ENCODE peak calls at places on chromosome 17, in nine cellular contexts. Z is LHCN-M2; O is activated gamma-delta T cell; R is activated CD4-positive, alpha-beta T cell treated with anti-CD3 and anti-CD28 coated beads, Interleukin-2, amount 10 ng/mL, durations not matched to agents 7 days and 5 days; D is NCI-H460; V is hepatic stellate cell; I is CD8-positive, alpha-beta memory T cell; J is upper lobe of right lung; N is C1 segment of cervical spinal cord. X is an unnamed sample.

GRCh38 chr17:8150194-8151119 is 1.7 kb downstream of the PER1 start:
- DNase-seq in R (no peak), I (peak), D (no peak), Z (peak), J (peak), O (no peak), N (no peak), V (no peak), X (peak)

GRCh38 chr17:78933959-78934568 is 8.9 kb upstream of the TIMP2 start:
- DNase-seq in V (peak), D (peak), O (no peak), I (no peak), R (no peak), J (peak), Z (peak), N (peak), X (peak)

GRCh38 chr17:56891751-56892150 is 22.1 kb downstream of the TRIM25 start:
- DNase-seq in N (no peak), V (no peak), Z (no peak), J (peak), R (peak), I (peak), D (no peak), O (peak), X (no peak)

GRCh38 chr17:17758443-17758842 is 77.2 kb downstream of the RAI1 start:
- DNase-seq in V (no peak), D (no peak), O (no peak), J (no peak), I (no peak), N (no peak), Z (no peak), R (no peak), X (no peak)

GRCh38 chr17:48612854-48613691 is 2.0 kb downstream of the HOXB8 start:
- DNase-seq in D (no peak), N (no peak), R (peak), I (no peak), V (peak), Z (peak), O (no peak), J (no peak), X (peak)

GRCh38 chr17:38919316-38920078 is 5.9 kb upstream of the LASP1NB start:
- DNase-seq in V (no peak), D (no peak), O (no peak), I (no peak), R (no peak), Z (no peak), J (peak), N (no peak), X (no peak)

GRCh38 chr17:69761011-69761410 is 314.0 kb upstream of the KCNJ16 start:
- DNase-seq in Z (no peak), O (no peak), I (no peak), N (no peak), D (no peak), R (no peak), J (no peak), V (no peak), X (no peak)

GRCh38 chr17:79968116-79968515 is 67.6 kb downstream of the TBC1D16 start:
- DNase-seq in J (peak), I (no peak), O (no peak), D (no peak), Z (no peak), N (no peak), V (no peak), R (no peak), X (no peak)

GRCh38 chr17:40325156-40326013 is 16.4 kb downstream of the RARA start:
- DNase-seq in O (no peak), V (no peak), N (no peak), R (peak), D (no peak), I (peak), Z (no peak), J (no peak), X (no peak)

GRCh38 chr17:41844971-41845370 is 7.3 kb downstream of the KLHL10 start:
- DNase-seq in D (no peak), Z (no peak), I (no peak), J (no peak), O (no peak), N (no peak), R (no peak), V (no peak), X (no peak)

GRCh38 chr17:37828313-37829124 is 83.7 kb upstream of the HNF1B start:
- DNase-seq in Z (no peak), I (no peak), O (no peak), V (no peak), D (peak), N (no peak), J (no peak), R (no peak), X (no peak)

GRCh38 chr17:59415397-59415796 is 83.9 kb downstream of the YPEL2 start:
- DNase-seq in J (no peak), Z (no peak), V (no peak), D (no peak), N (no peak), I (no peak), R (no peak), O (no peak), X (no peak)

GRCh38 chr17:72305964-72306551 is 185.2 kb downstream of the SOX9 start:
- DNase-seq in N (no peak), O (no peak), I (no peak), D (no peak), R (no peak), Z (peak), J (no peak), V (no peak), X (no peak)

GRCh38 chr17:39626671-39627169 is at the start of gene PPP1R1B:
- DNase-seq in O (no peak), V (no peak), J (no peak), Z (no peak), R (no peak), I (no peak), D (no peak), N (no peak), X (no peak)

GRCh38 chr17:50172130-50172529 is 6.3 kb downstream of the SGCA start:
- DNase-seq in J (no peak), D (no peak), R (no peak), O (no peak), I (no peak), V (no peak), Z (no peak), N (no peak), X (no peak)

GRCh38 chr17:43334744-43335400 is 63.9 kb upstream of the ARL4D start:
- DNase-seq in R (no peak), I (no peak), D (no peak), N (no peak), J (no peak), Z (no peak), O (no peak), V (no peak), X (no peak)

GRCh38 chr17:37791434-37791833 is 46.6 kb upstream of the HNF1B start:
- DNase-seq in V (no peak), Z (peak), I (peak), O (no peak), N (no peak), J (no peak), D (peak), R (peak), X (peak)

GRCh38 chr17:17739388-17740066 is 58.3 kb downstream of the RAI1 start:
- DNase-seq in J (no peak), Z (peak), D (no peak), R (no peak), O (no peak), V (peak), N (peak), I (no peak), X (peak)

GRCh38 chr17:73401911-73402310 is 90.1 kb upstream of the CDC42EP4 start:
- DNase-seq in N (no peak), J (no peak), I (no peak), Z (no peak), R (peak), O (no peak), D (no peak), V (peak), X (no peak)

GRCh38 chr17:62111562-62112180 is 46.6 kb upstream of the MED13 start:
- DNase-seq in D (no peak), O (no peak), I (no peak), V (no peak), Z (no peak), N (no peak), J (no peak), R (no peak), X (no peak)

GRCh38 chr17:78884148-78884870 is 18.7 kb downstream of the CEP295NL start:
- DNase-seq in I (no peak), J (no peak), Z (peak), O (no peak), N (peak), R (no peak), D (no peak), V (peak), X (peak)

GRCh38 chr17:27540300-27541105 is 84.3 kb downstream of the KSR1 start:
- DNase-seq in I (no peak), D (peak), Z (peak), O (no peak), J (peak), N (peak), R (no peak), V (peak), X (peak)

GRCh38 chr17:7184091-7184488 is 4.9 kb upstream of the ASGR1 start:
- DNase-seq in N (no peak), O (no peak), Z (no peak), D (no peak), R (no peak), I (no peak), J (peak), V (no peak), X (peak)

GRCh38 chr17:74513987-74514631 is 17.2 kb downstream of the CD300LB start:
- DNase-seq in R (peak), N (no peak), V (no peak), J (no peak), I (peak), O (no peak), D (peak), Z (peak), X (peak)

GRCh38 chr17:82787081-82787848 is 35.4 kb downstream of the TBCD start:
- DNase-seq in N (no peak), D (no peak), J (no peak), O (no peak), Z (no peak), R (no peak), I (no peak), V (no peak), X (no peak)

GRCh38 chr17:72244494-72244893 is 123.7 kb downstream of the SOX9 start:
- DNase-seq in I (no peak), D (no peak), V (no peak), Z (peak), J (no peak), O (no peak), R (no peak), N (no peak), X (no peak)

GRCh38 chr17:73531171-73531570 is 113.1 kb downstream of the SDK2 start:
- DNase-seq in I (no peak), Z (no peak), D (no peak), V (no peak), O (no peak), R (no peak), J (no peak), N (no peak), X (no peak)

GRCh38 chr17:1997587-1998425 is 27.3 kb downstream of the RTN4RL1 start:
- DNase-seq in I (no peak), O (no peak), R (no peak), N (no peak), J (peak), V (no peak), Z (no peak), D (no peak), X (no peak)

GRCh38 chr17:60704170-60704569 is 26.5 kb downstream of the BCAS3 start:
- DNase-seq in J (no peak), V (no peak), I (no peak), N (no peak), R (no peak), O (no peak), D (no peak), Z (no peak), X (no peak)

GRCh38 chr17:2087597-2088211 is 32.8 kb downstream of the HIC1 start:
- DNase-seq in I (no peak), J (peak), V (no peak), N (peak), Z (no peak), R (peak), D (no peak), O (no peak), X (no peak)

X was measured in SJCRH30.